ENCODE peak calls at places on chromosomes 6 and 20, in ten cellular contexts. One of them, this sample, is unnamed. For H3K27me3, the result is how much of the 10 kb centered on the place peaks cover.

GRCh38 chr6:7954477-7955200 is 44.1 kb upstream of the TXNDC5 start:
- DNase-seq in bronchial epithelial cell: no peak
- DNase-seq in Peyer's patch: no peak
- DNase-seq in lower lobe of right lung: no peak
- DNase-seq in uterus: no peak
- DNase-seq in tibial artery: no peak
- DNase-seq in neural progenitor cell: no peak
- DNase-seq in cardiac muscle cell: no peak
- DNase-seq in testis: no peak
- DNase-seq in MG63: no peak
- DNase-seq in this sample: no peak

GRCh38 chr6:41255638-41256246 is 27.6 kb downstream of the TREML4 start:
- DNase-seq in bronchial epithelial cell: no peak
- DNase-seq in Peyer's patch: no peak
- DNase-seq in lower lobe of right lung: no peak
- DNase-seq in uterus: no peak
- DNase-seq in tibial artery: no peak
- DNase-seq in neural progenitor cell: no peak
- DNase-seq in cardiac muscle cell: no peak
- DNase-seq in testis: no peak
- DNase-seq in MG63: no peak
- DNase-seq in this sample: no peak

GRCh38 chr6:125584468-125584939 is 164.9 kb upstream of the HEY2 start:
- DNase-seq in bronchial epithelial cell: peak
- DNase-seq in Peyer's patch: no peak
- DNase-seq in lower lobe of right lung: no peak
- DNase-seq in uterus: no peak
- DNase-seq in tibial artery: peak
- DNase-seq in neural progenitor cell: peak
- DNase-seq in cardiac muscle cell: peak
- DNase-seq in testis: peak
- DNase-seq in MG63: no peak
- DNase-seq in this sample: no peak

GRCh38 chr20:44017905-44018683 is 103.4 kb downstream of the TOX2 start:
- DNase-seq in bronchial epithelial cell: peak
- DNase-seq in Peyer's patch: peak
- DNase-seq in lower lobe of right lung: peak
- DNase-seq in uterus: peak
- DNase-seq in tibial artery: peak
- DNase-seq in neural progenitor cell: no peak
- DNase-seq in cardiac muscle cell: peak
- DNase-seq in testis: peak
- DNase-seq in MG63: peak
- DNase-seq in this sample: no peak

GRCh38 chr6:139376604-139377218 is 2.3 kb upstream of the CITED2 start:
- DNase-seq in bronchial epithelial cell: peak
- DNase-seq in Peyer's patch: peak
- DNase-seq in lower lobe of right lung: no peak
- DNase-seq in uterus: peak
- DNase-seq in tibial artery: peak
- DNase-seq in neural progenitor cell: peak
- DNase-seq in cardiac muscle cell: peak
- DNase-seq in testis: peak
- DNase-seq in MG63: no peak
- DNase-seq in this sample: no peak

GRCh38 chr6:160328447-160328846 is 19.7 kb upstream of the SLC22A3 start:
- DNase-seq in bronchial epithelial cell: no peak
- DNase-seq in Peyer's patch: no peak
- DNase-seq in lower lobe of right lung: no peak
- DNase-seq in uterus: no peak
- DNase-seq in tibial artery: peak
- DNase-seq in neural progenitor cell: no peak
- DNase-seq in cardiac muscle cell: no peak
- DNase-seq in testis: no peak
- DNase-seq in MG63: no peak
- DNase-seq in this sample: no peak

GRCh38 chr6:105069821-105070445 is 109.9 kb downstream of the POPDC3 start:
- DNase-seq in bronchial epithelial cell: peak
- DNase-seq in Peyer's patch: no peak
- DNase-seq in lower lobe of right lung: no peak
- DNase-seq in uterus: no peak
- DNase-seq in tibial artery: no peak
- DNase-seq in neural progenitor cell: no peak
- DNase-seq in cardiac muscle cell: no peak
- DNase-seq in testis: no peak
- DNase-seq in MG63: no peak
- DNase-seq in this sample: no peak

GRCh38 chr6:16822529-16822928 is 61.3 kb upstream of the ATXN1 start:
- DNase-seq in bronchial epithelial cell: peak
- DNase-seq in Peyer's patch: no peak
- DNase-seq in lower lobe of right lung: no peak
- DNase-seq in uterus: no peak
- DNase-seq in tibial artery: no peak
- DNase-seq in neural progenitor cell: no peak
- DNase-seq in cardiac muscle cell: no peak
- DNase-seq in testis: no peak
- DNase-seq in MG63: no peak
- DNase-seq in this sample: no peak

GRCh38 chr6:167710521-167710920 is 116.2 kb upstream of the AFDN start:
- DNase-seq in bronchial epithelial cell: no peak
- DNase-seq in Peyer's patch: no peak
- DNase-seq in lower lobe of right lung: no peak
- DNase-seq in uterus: no peak
- DNase-seq in tibial artery: no peak
- DNase-seq in neural progenitor cell: no peak
- DNase-seq in cardiac muscle cell: no peak
- DNase-seq in testis: no peak
- DNase-seq in MG63: no peak
- DNase-seq in this sample: no peak

GRCh38 chr6:167713088-167713475 is 113.6 kb upstream of the AFDN start:
- DNase-seq in bronchial epithelial cell: no peak
- DNase-seq in Peyer's patch: no peak
- DNase-seq in lower lobe of right lung: no peak
- DNase-seq in uterus: no peak
- DNase-seq in tibial artery: no peak
- DNase-seq in neural progenitor cell: no peak
- DNase-seq in cardiac muscle cell: no peak
- DNase-seq in testis: no peak
- DNase-seq in MG63: no peak
- DNase-seq in this sample: no peak

GRCh38 chr6:167714166-167714565 is 112.5 kb upstream of the AFDN start:
- DNase-seq in bronchial epithelial cell: no peak
- DNase-seq in Peyer's patch: peak
- DNase-seq in lower lobe of right lung: no peak
- DNase-seq in uterus: no peak
- DNase-seq in tibial artery: no peak
- DNase-seq in neural progenitor cell: no peak
- DNase-seq in cardiac muscle cell: no peak
- DNase-seq in testis: no peak
- DNase-seq in MG63: no peak
- DNase-seq in this sample: no peak

GRCh38 chr6:167711784-167712183 is 114.9 kb upstream of the AFDN start:
- DNase-seq in bronchial epithelial cell: no peak
- DNase-seq in Peyer's patch: peak
- DNase-seq in lower lobe of right lung: no peak
- DNase-seq in uterus: no peak
- DNase-seq in tibial artery: no peak
- DNase-seq in neural progenitor cell: no peak
- DNase-seq in cardiac muscle cell: no peak
- DNase-seq in testis: no peak
- DNase-seq in MG63: no peak
- DNase-seq in this sample: no peak

GRCh38 chr6:167712332-167713087 is 114.2 kb upstream of the AFDN start:
- DNase-seq in bronchial epithelial cell: no peak
- DNase-seq in Peyer's patch: peak
- DNase-seq in lower lobe of right lung: no peak
- DNase-seq in uterus: no peak
- DNase-seq in tibial artery: no peak
- DNase-seq in neural progenitor cell: no peak
- DNase-seq in cardiac muscle cell: no peak
- DNase-seq in testis: no peak
- DNase-seq in MG63: no peak
- DNase-seq in this sample: no peak
- H3K27me3 ChIP-seq in bronchial epithelial cell: under half
- H3K27me3 ChIP-seq in Peyer's patch: under half
- H3K27me3 ChIP-seq in lower lobe of right lung: under half
- H3K27me3 ChIP-seq in uterus: under half
- H3K27me3 ChIP-seq in tibial artery: under half
- H3K27me3 ChIP-seq in neural progenitor cell: under half
- H3K27me3 ChIP-seq in cardiac muscle cell: under half
- H3K27me3 ChIP-seq in testis: under half
- H3K27me3 ChIP-seq in MG63: under half
- H3K27me3 ChIP-seq in this sample: under half

GRCh38 chr20:23507346-23507745 is 16.4 kb downstream of the CST8 start:
- DNase-seq in bronchial epithelial cell: no peak
- DNase-seq in Peyer's patch: no peak
- DNase-seq in lower lobe of right lung: no peak
- DNase-seq in uterus: no peak
- DNase-seq in tibial artery: no peak
- DNase-seq in neural progenitor cell: peak
- DNase-seq in cardiac muscle cell: peak
- DNase-seq in testis: no peak
- DNase-seq in MG63: no peak
- DNase-seq in this sample: no peak

GRCh38 chr20:23508449-23508848 is 17.5 kb downstream of the CST8 start:
- DNase-seq in bronchial epithelial cell: no peak
- DNase-seq in Peyer's patch: no peak
- DNase-seq in lower lobe of right lung: no peak
- DNase-seq in uterus: no peak
- DNase-seq in tibial artery: no peak
- DNase-seq in neural progenitor cell: no peak
- DNase-seq in cardiac muscle cell: no peak
- DNase-seq in testis: no peak
- DNase-seq in MG63: no peak
- DNase-seq in this sample: no peak

GRCh38 chr20:23510000-23510590 is 19.2 kb downstream of the CST8 start:
- DNase-seq in bronchial epithelial cell: no peak
- DNase-seq in Peyer's patch: no peak
- DNase-seq in lower lobe of right lung: no peak
- DNase-seq in uterus: no peak
- DNase-seq in tibial artery: no peak
- DNase-seq in neural progenitor cell: no peak
- DNase-seq in cardiac muscle cell: no peak
- DNase-seq in testis: peak
- DNase-seq in MG63: no peak
- DNase-seq in this sample: no peak

GRCh38 chr20:23509580-23509913 is 18.6 kb downstream of the CST8 start:
- DNase-seq in bronchial epithelial cell: no peak
- DNase-seq in Peyer's patch: no peak
- DNase-seq in lower lobe of right lung: no peak
- DNase-seq in uterus: no peak
- DNase-seq in tibial artery: no peak
- DNase-seq in neural progenitor cell: no peak
- DNase-seq in cardiac muscle cell: no peak
- DNase-seq in testis: peak
- DNase-seq in MG63: no peak
- DNase-seq in this sample: no peak

DNA sequence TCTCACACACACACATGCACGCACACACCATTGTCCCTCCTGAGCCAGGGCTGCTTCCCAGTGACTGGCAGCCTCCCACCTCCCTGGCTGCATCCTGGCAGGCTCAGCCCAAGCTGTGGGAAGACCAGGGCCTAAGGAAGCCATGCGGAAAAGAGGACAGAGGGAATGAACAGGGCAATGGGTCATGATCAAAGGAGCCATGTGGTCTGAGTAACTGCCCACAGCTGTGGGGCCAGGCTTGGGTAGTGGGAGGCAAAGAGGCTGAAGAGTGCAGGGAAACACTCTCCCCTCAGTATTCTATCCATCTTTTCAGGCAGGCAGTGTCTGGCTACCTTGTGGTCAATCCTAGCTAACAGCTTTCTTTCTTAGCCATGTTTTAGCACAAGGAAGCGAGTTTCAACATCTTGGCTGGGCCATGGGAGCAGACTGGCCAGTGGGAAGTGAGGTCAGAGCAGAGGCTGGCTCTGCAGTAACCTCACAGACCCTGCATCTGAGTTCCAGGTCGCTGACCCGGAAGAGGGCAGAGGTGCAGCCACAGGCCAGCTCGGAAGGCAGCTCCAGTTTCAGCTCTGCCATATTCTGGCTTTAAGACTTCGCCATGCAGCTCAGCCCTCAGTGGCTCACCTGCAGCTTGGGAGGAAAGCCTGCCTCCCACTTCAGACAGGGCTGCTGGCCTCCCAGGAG is 18.1 kb downstream of the CST8 start:
- DNase-seq in bronchial epithelial cell: no peak
- DNase-seq in Peyer's patch: no peak
- DNase-seq in lower lobe of right lung: no peak
- DNase-seq in uterus: no peak
- DNase-seq in tibial artery: no peak
- DNase-seq in neural progenitor cell: peak
- DNase-seq in cardiac muscle cell: no peak
- DNase-seq in testis: no peak
- DNase-seq in MG63: no peak
- DNase-seq in this sample: no peak
- H3K27me3 ChIP-seq in bronchial epithelial cell: under half
- H3K27me3 ChIP-seq in Peyer's patch: under half
- H3K27me3 ChIP-seq in lower lobe of right lung: under half
- H3K27me3 ChIP-seq in uterus: under half
- H3K27me3 ChIP-seq in tibial artery: under half
- H3K27me3 ChIP-seq in neural progenitor cell: under half
- H3K27me3 ChIP-seq in cardiac muscle cell: under half
- H3K27me3 ChIP-seq in testis: under half
- H3K27me3 ChIP-seq in MG63: under half
- H3K27me3 ChIP-seq in this sample: under half

GRCh38 chr20:57250607-57251343 is 15.7 kb downstream of the BMP7 start:
- DNase-seq in bronchial epithelial cell: no peak
- DNase-seq in Peyer's patch: no peak
- DNase-seq in lower lobe of right lung: no peak
- DNase-seq in uterus: no peak
- DNase-seq in tibial artery: no peak
- DNase-seq in neural progenitor cell: no peak
- DNase-seq in cardiac muscle cell: no peak
- DNase-seq in testis: no peak
- DNase-seq in MG63: no peak
- DNase-seq in this sample: peak
- H3K27me3 ChIP-seq in bronchial epithelial cell: under half
- H3K27me3 ChIP-seq in Peyer's patch: under half
- H3K27me3 ChIP-seq in lower lobe of right lung: under half
- H3K27me3 ChIP-seq in uterus: under half
- H3K27me3 ChIP-seq in tibial artery: under half
- H3K27me3 ChIP-seq in neural progenitor cell: under half
- H3K27me3 ChIP-seq in cardiac muscle cell: under half
- H3K27me3 ChIP-seq in testis: under half
- H3K27me3 ChIP-seq in MG63: under half
- H3K27me3 ChIP-seq in this sample: under half

GRCh38 chr20:46031701-46032254 is 2.8 kb downstream of the SLC12A5 start:
- DNase-seq in bronchial epithelial cell: no peak
- DNase-seq in Peyer's patch: no peak
- DNase-seq in lower lobe of right lung: no peak
- DNase-seq in uterus: no peak
- DNase-seq in tibial artery: no peak
- DNase-seq in neural progenitor cell: peak
- DNase-seq in cardiac muscle cell: peak
- DNase-seq in testis: no peak
- DNase-seq in MG63: peak
- DNase-seq in this sample: no peak

GRCh38 chr20:46035713-46036112 is 6.7 kb downstream of the SLC12A5 start:
- DNase-seq in bronchial epithelial cell: no peak
- DNase-seq in Peyer's patch: no peak
- DNase-seq in lower lobe of right lung: no peak
- DNase-seq in uterus: no peak
- DNase-seq in tibial artery: no peak
- DNase-seq in neural progenitor cell: no peak
- DNase-seq in cardiac muscle cell: no peak
- DNase-seq in testis: no peak
- DNase-seq in MG63: no peak
- DNase-seq in this sample: no peak

GRCh38 chr20:46036370-46036769 is 7.4 kb downstream of the SLC12A5 start:
- DNase-seq in bronchial epithelial cell: no peak
- DNase-seq in Peyer's patch: no peak
- DNase-seq in lower lobe of right lung: no peak
- DNase-seq in uterus: no peak
- DNase-seq in tibial artery: no peak
- DNase-seq in neural progenitor cell: no peak
- DNase-seq in cardiac muscle cell: no peak
- DNase-seq in testis: no peak
- DNase-seq in MG63: no peak
- DNase-seq in this sample: no peak

GRCh38 chr20:46035253-46035652 is 6.2 kb downstream of the SLC12A5 start:
- DNase-seq in bronchial epithelial cell: no peak
- DNase-seq in Peyer's patch: no peak
- DNase-seq in lower lobe of right lung: no peak
- DNase-seq in uterus: no peak
- DNase-seq in tibial artery: no peak
- DNase-seq in neural progenitor cell: no peak
- DNase-seq in cardiac muscle cell: no peak
- DNase-seq in testis: no peak
- DNase-seq in MG63: no peak
- DNase-seq in this sample: no peak

DNA sequence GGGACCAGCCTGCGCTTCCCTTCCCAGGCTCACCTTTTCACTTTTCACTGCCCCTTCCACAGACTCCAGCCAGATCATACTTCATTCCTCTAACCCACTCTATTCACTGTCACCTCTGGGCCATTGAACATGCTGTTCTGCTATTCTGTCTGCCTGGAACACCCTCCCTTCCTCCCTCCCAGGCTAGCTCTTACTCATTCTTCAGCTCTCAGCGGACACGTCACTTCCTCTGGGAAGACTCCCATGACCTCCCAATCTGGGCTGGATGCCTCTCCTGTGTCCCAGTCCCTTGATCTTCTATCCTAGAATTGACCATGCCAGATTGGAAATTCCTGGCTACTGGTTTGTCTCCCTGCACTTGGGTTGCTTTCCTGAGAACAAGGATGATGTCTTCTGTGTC is 5.0 kb downstream of the SLC12A5 start:
- DNase-seq in bronchial epithelial cell: no peak
- DNase-seq in Peyer's patch: no peak
- DNase-seq in lower lobe of right lung: no peak
- DNase-seq in uterus: no peak
- DNase-seq in tibial artery: no peak
- DNase-seq in neural progenitor cell: no peak
- DNase-seq in cardiac muscle cell: no peak
- DNase-seq in testis: no peak
- DNase-seq in MG63: no peak
- DNase-seq in this sample: no peak
- H3K27me3 ChIP-seq in bronchial epithelial cell: under half
- H3K27me3 ChIP-seq in Peyer's patch: under half
- H3K27me3 ChIP-seq in lower lobe of right lung: half or more
- H3K27me3 ChIP-seq in uterus: under half
- H3K27me3 ChIP-seq in tibial artery: under half
- H3K27me3 ChIP-seq in neural progenitor cell: half or more
- H3K27me3 ChIP-seq in cardiac muscle cell: half or more
- H3K27me3 ChIP-seq in testis: under half
- H3K27me3 ChIP-seq in MG63: half or more
- H3K27me3 ChIP-seq in this sample: under half

This sample was measured in CD4-positive, CD25-positive, alpha-beta regulatory T cell.